ENCODE peak calls at places on chromosome 22, in four cellular contexts. R is IMR-90, W is GM23338, L is heart left ventricle. K is an unnamed sample. For H3K36me3 and H3K27me3, the result is how much of the 10 kb centered on the place peaks cover.

GRCh38 chr22:23066200-23067022 is 3.9 kb upstream of the GNAZ start:
- DNase-seq in R (no peak), W (no peak), L (peak), K (no peak)

GRCh38 chr22:44882226-44882905 is 127.4 kb downstream of the PHF21B start:
- DNase-seq in R (no peak), W (peak), L (no peak), K (peak)

GRCh38 chr22:44459041-44459440 is 39.0 kb downstream of the RTL6 start:
- DNase-seq in R (no peak), W (no peak), L (no peak), K (no peak)

GRCh38 chr22:43827926-43828710 is 16.0 kb upstream of the EFCAB6 start:
- DNase-seq in R (no peak), W (no peak), L (no peak), K (peak)

GRCh38 chr22:35394011-35394312 is 6.0 kb upstream of the MCM5 start:
- DNase-seq in R (no peak), W (no peak), L (no peak), K (no peak)

GRCh38 chr22:48883211-48883960 is 944.3 kb downstream of the BRD1 start:
- DNase-seq in R (no peak), W (no peak), L (no peak), K (no peak)

GRCh38 chr22:44577391-44578114 is 79.5 kb upstream of the RTL6 start:
- DNase-seq in R (no peak), W (no peak), L (peak), K (no peak)

GRCh38 chr22:29330753-29331152 is 15.3 kb upstream of the RASL10A start:
- DNase-seq in R (peak), W (no peak), L (no peak), K (peak)

GRCh38 chr22:27405672-27406388 is 395.7 kb downstream of the MN1 start:
- DNase-seq in R (peak), W (peak), L (peak), K (peak)

GRCh38 chr22:46547179-46547882 is 9.9 kb upstream of the CELSR1 start:
- DNase-seq in R (peak), W (no peak), L (no peak), K (peak)

GRCh38 chr22:45731798-45732495 is 60.3 kb downstream of the ATXN10 start:
- DNase-seq in R (peak), W (peak), L (no peak), K (no peak)

GRCh38 chr22:40498454-40499186 is 128.2 kb downstream of the SGSM3 start:
- DNase-seq in R (peak), W (peak), L (no peak), K (peak)

GRCh38 chr22:19048531-19048930 is 73.7 kb downstream of the DGCR2 start:
- DNase-seq in R (no peak), W (no peak), L (no peak), K (no peak)

GRCh38 chr22:19806213-19807160 is 45.9 kb downstream of the TBX1 start:
- DNase-seq in R (no peak), W (no peak), L (peak), K (peak)

GRCh38 chr22:20298110-20298802 is 21.6 kb downstream of the DGCR6L start:
- DNase-seq in R (no peak), W (peak), L (no peak), K (peak)

GRCh38 chr22:20016734-20017621 is at the start of gene ARVCF:
- DNase-seq in R (peak), W (peak), L (peak), K (peak)

GRCh38 chr22:25364281-25364680 is 144.8 kb downstream of the CRYBB2 start:
- DNase-seq in R (no peak), W (no peak), L (peak), K (no peak)

DNA sequence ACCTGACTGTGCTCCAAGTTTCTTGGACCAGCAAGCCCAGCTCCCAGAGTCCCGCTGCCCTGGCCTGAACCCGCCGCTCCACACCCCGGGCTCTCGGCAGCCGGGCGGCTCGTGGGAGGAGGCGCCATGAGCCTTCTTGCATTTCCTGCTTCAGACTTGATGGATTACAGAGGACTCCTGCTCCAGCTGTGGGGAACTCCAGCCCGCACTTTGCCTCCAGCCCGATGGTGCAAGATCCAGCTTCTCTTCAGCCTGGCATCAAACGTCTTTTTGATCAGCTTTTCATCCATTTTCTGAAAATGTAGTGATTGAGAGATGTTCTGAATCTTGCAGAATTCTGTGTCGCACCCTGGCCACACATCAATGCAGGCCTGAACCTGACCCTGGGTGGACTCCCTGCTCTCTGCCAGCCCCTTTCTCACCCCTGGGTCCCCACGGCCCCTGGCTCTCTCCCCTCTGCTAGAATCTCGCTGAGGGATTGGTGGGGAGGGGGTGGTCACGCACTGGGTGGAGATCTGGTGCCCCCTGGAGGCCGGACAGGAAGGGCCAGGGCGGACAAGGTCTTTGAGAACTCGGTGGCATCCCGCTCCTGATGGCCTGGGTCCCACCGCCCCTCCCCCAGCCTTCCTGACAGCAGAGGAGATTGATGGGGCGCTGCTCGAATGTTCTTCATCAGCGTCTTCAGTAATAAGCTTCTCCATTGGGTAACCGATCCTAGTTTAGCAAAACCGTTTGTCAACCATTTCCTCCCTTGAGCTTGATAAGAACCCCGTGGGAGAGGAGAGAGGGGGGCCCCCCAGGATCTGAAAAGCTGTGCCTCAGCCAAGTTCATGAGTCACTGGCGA is 12.1 kb upstream of the NFAM1 start:
- DNase-seq in R (peak), W (peak), L (peak), K (peak)
- H3K4me3 ChIP-seq in R (peak), W (peak), L (peak), K (peak)

GRCh38 chr22:21965762-21966288 is 13.2 kb upstream of the PPM1F start:
- DNase-seq in R (no peak), W (no peak), L (no peak), K (no peak)

GRCh38 chr22:21964918-21965484 is 12.4 kb upstream of the PPM1F start:
- DNase-seq in R (no peak), W (no peak), L (no peak), K (no peak)

GRCh38 chr22:21963286-21963685 is 10.6 kb upstream of the PPM1F start:
- DNase-seq in R (no peak), W (no peak), L (no peak), K (no peak)

GRCh38 chr22:21963790-21964211 is 11.2 kb upstream of the PPM1F start:
- DNase-seq in R (no peak), W (no peak), L (no peak), K (no peak)

DNA sequence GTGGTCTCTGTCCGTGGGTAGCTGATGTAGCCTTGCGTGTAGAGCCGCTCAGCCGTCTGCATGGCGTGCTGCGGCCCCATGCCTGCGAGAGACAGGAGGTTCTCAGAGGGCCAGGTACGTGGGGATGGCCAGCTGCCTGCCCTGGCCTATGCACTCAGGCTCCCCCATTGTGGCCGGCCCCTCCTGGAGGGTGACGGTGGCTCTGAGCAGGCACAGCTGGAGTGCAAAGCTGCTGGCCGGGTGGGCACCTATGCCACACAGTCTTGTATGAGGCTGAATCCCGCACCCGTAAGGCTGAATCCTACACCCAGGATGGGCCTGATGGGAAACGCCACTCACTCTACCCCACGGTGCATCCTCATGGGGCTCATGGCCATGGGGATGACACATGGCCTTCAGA is 11.6 kb upstream of the PPM1F start:
- DNase-seq in R (no peak), W (no peak), L (no peak), K (no peak)
- H3K36me3 ChIP-seq in R (half or more), W (under half), L (half or more), K (half or more)

GRCh38 chr22:36701941-36702640 is 1.5 kb downstream of the CACNG2 start:
- DNase-seq in R (no peak), W (no peak), L (no peak), K (no peak)

GRCh38 chr22:36701166-36701713 is 2.3 kb downstream of the CACNG2 start:
- DNase-seq in R (no peak), W (no peak), L (no peak), K (no peak)

DNA sequence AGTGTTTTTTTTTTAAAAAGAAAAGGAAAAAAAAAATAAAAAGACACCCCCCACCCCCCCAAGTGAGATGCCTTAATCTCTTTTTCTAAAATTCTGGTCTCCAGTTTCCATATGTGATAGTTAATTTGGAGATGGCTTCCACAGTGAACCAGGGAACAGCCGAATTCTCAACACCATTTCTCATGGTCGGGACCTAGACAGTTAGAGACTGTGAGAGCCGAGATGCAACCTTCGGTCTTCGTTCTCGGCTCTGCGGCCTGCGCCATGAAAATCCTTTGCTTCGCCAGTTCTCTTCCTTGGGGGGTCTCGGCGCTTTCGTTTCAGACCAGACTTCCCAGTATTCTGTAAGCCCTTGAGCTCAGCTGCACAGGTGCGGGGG is 731 bp downstream of the CACNG2 start:
- DNase-seq in R (no peak), W (peak), L (no peak), K (peak)
- H3K27me3 ChIP-seq in R (under half), W (under half), L (under half), K (under half)

GRCh38 chr22:38750104-38750503 is 5.7 kb downstream of the SUN2 start:
- DNase-seq in R (no peak), W (no peak), L (no peak), K (no peak)

GRCh38 chr22:38748487-38749136 is 7.2 kb downstream of the SUN2 start:
- DNase-seq in R (no peak), W (no peak), L (no peak), K (no peak)

GRCh38 chr22:38751422-38752346 is 4.1 kb downstream of the SUN2 start:
- DNase-seq in R (no peak), W (no peak), L (peak), K (no peak)

GRCh38 chr22:38751066-38751421 is 4.8 kb downstream of the SUN2 start:
- DNase-seq in R (no peak), W (no peak), L (no peak), K (no peak)

GRCh38 chr22:38750638-38751037 is 5.2 kb downstream of the SUN2 start:
- DNase-seq in R (no peak), W (no peak), L (no peak), K (no peak)
- H3K4me3 ChIP-seq in R (no peak), W (no peak), L (no peak), K (no peak)

K was measured in H7.